ENCODE peak calls at places on chromosomes 1 and 21, in four cellular contexts. F is A549, E is neural progenitor cell, K is pancreas. X is an unnamed sample. For H3K9me3, the result is how much of the 10 kb centered on the place peaks cover.

GRCh38 chr21:17660449-17660848 is 47.7 kb upstream of the BTG3 start:
- DNase-seq in F (peak), E (no peak), K (no peak), X (no peak)

GRCh38 chr1:201696217-201696761 is 132.7 kb upstream of the IPO9 start:
- DNase-seq in F (no peak), E (no peak), K (no peak), X (no peak)

GRCh38 chr1:11499825-11500331 is 20.9 kb downstream of the DISP3 start:
- DNase-seq in F (no peak), E (peak), K (no peak), X (no peak)

GRCh38 chr21:46021978-46022544 is 40.5 kb downstream of the COL6A1 start:
- DNase-seq in F (no peak), E (no peak), K (no peak), X (no peak)

GRCh38 chr1:2985121-2985561 is 36.1 kb upstream of the ACTRT2 start:
- DNase-seq in F (no peak), E (no peak), K (peak), X (no peak)

GRCh38 chr1:3169621-3170356 is 100.8 kb downstream of the PRDM16 start:
- DNase-seq in F (no peak), E (peak), K (no peak), X (no peak)

GRCh38 chr1:209534496-209535250 is 48.8 kb upstream of the CAMK1G start:
- DNase-seq in F (peak), E (no peak), K (no peak), X (no peak)

GRCh38 chr1:36446780-36447179 is 3.5 kb downstream of the OSCP1 start:
- DNase-seq in F (no peak), E (no peak), K (no peak), X (no peak)

GRCh38 chr1:172286629-172287076 is 133.8 kb upstream of the C1orf105 start:
- DNase-seq in F (peak), E (no peak), K (no peak), X (no peak)

GRCh38 chr1:180301135-180301737 is 71.2 kb downstream of the LHX4 start:
- DNase-seq in F (no peak), E (no peak), K (no peak), X (no peak)

GRCh38 chr1:203036537-203036936 is 10.2 kb downstream of the PPFIA4 start:
- DNase-seq in F (no peak), E (no peak), K (no peak), X (no peak)

GRCh38 chr1:116855788-116856187 is 53.9 kb upstream of the PTGFRN start:
- DNase-seq in F (no peak), E (peak), K (no peak), X (no peak)

GRCh38 chr1:208170252-208170651 is 73.9 kb downstream of the PLXNA2 start:
- DNase-seq in F (no peak), E (no peak), K (peak), X (no peak)

GRCh38 chr1:54996359-54996868 is 2.3 kb upstream of the BSND start:
- DNase-seq in F (peak), E (peak), K (peak), X (peak)

GRCh38 chr1:227747382-227747781 is 12.1 kb downstream of the SNAP47 start:
- DNase-seq in F (no peak), E (no peak), K (no peak), X (no peak)

GRCh38 chr1:1597275-1597930 is 2.5 kb downstream of the FNDC10 start:
- DNase-seq in F (peak), E (peak), K (peak), X (no peak)

GRCh38 chr21:38968887-38969543 is 163.3 kb downstream of the ETS2 start:
- DNase-seq in F (no peak), E (no peak), K (no peak), X (no peak)

GRCh38 chr1:36162680-36163079 is 6.7 kb downstream of the MAP7D1 start:
- DNase-seq in F (no peak), E (no peak), K (no peak), X (no peak)

GRCh38 chr1:245856944-245857531 is 650.0 kb downstream of the SMYD3 start:
- DNase-seq in F (peak), E (no peak), K (no peak), X (no peak)

GRCh38 chr1:67978988-67979516 is 71.4 kb downstream of the DIRAS3 start:
- DNase-seq in F (peak), E (no peak), K (no peak), X (no peak)

GRCh38 chr1:13642306-13643004 is 57.5 kb upstream of the PRDM2 start:
- DNase-seq in F (no peak), E (no peak), K (no peak), X (no peak)

GRCh38 chr1:24501371-24502167 is 1.1 kb upstream of the RCAN3 start:
- DNase-seq in F (peak), E (no peak), K (no peak), X (no peak)

GRCh38 chr1:54965624-54966340 is 14.6 kb upstream of the TMEM61 start:
- DNase-seq in F (no peak), E (no peak), K (no peak), X (no peak)

GRCh38 chr21:44260791-44261190 is 906 bp downstream of the DNMT3L start:
- DNase-seq in F (no peak), E (no peak), K (no peak), X (no peak)

GRCh38 chr1:243268751-243269460 is 13.1 kb downstream of the SDCCAG8 start:
- DNase-seq in F (peak), E (peak), K (no peak), X (no peak)

GRCh38 chr1:150973258-150973825 is 1.3 kb downstream of the CERS2 start:
- DNase-seq in F (no peak), E (peak), K (peak), X (no peak)

GRCh38 chr21:43936186-43936967 is 71.4 kb downstream of the AGPAT3 start:
- DNase-seq in F (no peak), E (no peak), K (peak), X (no peak)

GRCh38 chr1:244254467-244254866 is 197.2 kb downstream of the ADSS2 start:
- DNase-seq in F (no peak), E (no peak), K (no peak), X (no peak)

GRCh38 chr1:201655243-201655642 is 116.3 kb downstream of the NAV1 start:
- DNase-seq in F (no peak), E (peak), K (no peak), X (no peak)

GRCh38 chr1:35316264-35316663 is 47.8 kb downstream of the ZMYM4 start:
- DNase-seq in F (no peak), E (no peak), K (no peak), X (no peak)

GRCh38 chr1:41503507-41504125 is 19.1 kb upstream of the EDN2 start:
- DNase-seq in F (no peak), E (no peak), K (peak), X (no peak)

GRCh38 chr1:40451238-40451585 is 936 bp downstream of the ZFP69B start:
- DNase-seq in F (no peak), E (no peak), K (no peak), X (no peak)

GRCh38 chr1:40454873-40455272 is 4.6 kb downstream of the ZFP69B start:
- DNase-seq in F (no peak), E (no peak), K (no peak), X (no peak)

GRCh38 chr1:40450491-40451237 is 388 bp downstream of the ZFP69B start:
- DNase-seq in F (peak), E (peak), K (peak), X (peak)

DNA sequence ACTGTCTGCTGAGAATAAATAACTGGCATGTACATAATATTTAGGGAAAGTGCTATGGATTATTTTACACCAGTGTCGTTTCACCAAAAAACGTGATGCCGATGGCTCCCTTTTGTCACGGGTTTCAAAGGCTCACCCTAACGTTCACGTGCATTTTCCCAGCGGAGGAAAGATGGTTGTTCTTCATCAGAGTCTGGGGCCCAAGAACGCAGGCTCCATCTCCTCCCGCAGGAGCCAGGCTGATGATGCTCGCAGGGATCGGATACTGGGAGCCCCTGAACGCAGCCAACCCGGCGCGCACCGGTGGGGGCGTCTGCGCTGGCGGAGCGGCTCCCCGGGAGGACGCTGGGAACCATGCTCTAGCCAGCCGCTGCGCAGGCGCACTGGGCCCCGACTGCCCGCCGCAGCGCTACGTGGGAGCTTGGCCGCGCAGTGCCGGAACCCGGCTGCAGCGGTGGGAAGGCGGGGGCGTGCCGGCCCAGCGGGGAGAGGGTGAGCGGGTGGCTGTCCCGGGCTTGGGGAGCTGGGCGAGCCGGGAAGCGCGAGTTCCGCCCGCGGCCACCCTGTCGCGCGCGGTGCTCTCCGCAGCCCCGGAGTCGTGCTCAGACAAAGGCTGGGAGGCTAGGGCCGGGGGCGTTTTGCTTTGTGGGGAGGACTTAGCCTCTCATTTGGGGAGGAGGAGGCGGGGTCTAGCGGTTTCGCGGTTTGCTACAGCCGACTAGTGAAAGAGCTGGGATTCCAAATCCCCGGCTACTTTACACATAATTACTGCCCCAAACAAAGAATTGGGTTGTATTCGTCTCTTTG is at the start of gene ZFP69B:
- DNase-seq in F (peak), E (peak), K (peak), X (peak)
- H3K9me3 ChIP-seq in F (under half), E (under half), K (under half), X (under half)

GRCh38 chr1:101366513-101367215 is 129.8 kb downstream of the S1PR1 start:
- DNase-seq in F (no peak), E (no peak), K (no peak), X (no peak)

GRCh38 chr1:101365186-101365585 is 128.4 kb downstream of the S1PR1 start:
- DNase-seq in F (no peak), E (no peak), K (no peak), X (no peak)

GRCh38 chr1:101363891-101364318 is 127.1 kb downstream of the S1PR1 start:
- DNase-seq in F (no peak), E (no peak), K (no peak), X (no peak)

GRCh38 chr1:101365881-101366280 is 129.1 kb downstream of the S1PR1 start:
- DNase-seq in F (no peak), E (no peak), K (no peak), X (no peak)

GRCh38 chr1:101364370-101365120 is 127.7 kb downstream of the S1PR1 start:
- DNase-seq in F (no peak), E (no peak), K (no peak), X (no peak)
- H3K9me3 ChIP-seq in F (under half), E (under half), K (under half), X (under half)

DNA sequence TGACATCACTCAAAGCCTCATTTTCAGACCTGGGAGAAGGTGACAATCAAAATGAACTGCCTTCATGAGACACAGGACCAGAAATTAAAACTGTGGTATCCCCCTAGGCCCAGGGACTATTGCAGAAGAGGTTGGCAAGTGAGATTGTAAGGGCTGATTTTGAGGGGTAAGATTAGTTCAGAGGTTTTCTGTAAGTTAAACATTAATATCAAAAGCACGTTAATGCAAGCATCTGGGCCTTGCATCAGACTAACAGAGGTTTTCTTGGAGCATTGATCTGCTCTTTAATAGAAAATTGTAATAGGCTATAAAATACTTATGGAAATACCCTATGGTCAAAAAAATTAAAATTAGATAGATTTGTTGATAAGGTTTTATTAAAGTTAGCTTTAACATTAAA is 14.6 kb upstream of the GBP4 start:
- DNase-seq in F (no peak), E (no peak), K (no peak), X (no peak)
- H3K9me3 ChIP-seq in F (under half), E (under half), K (under half), X (under half)

GRCh38 chr1:23367791-23368561 is 1.7 kb downstream of the ZNF436 start:
- DNase-seq in F (peak), E (peak), K (peak), X (peak)

GRCh38 chr1:23367451-23367790 is 2.2 kb downstream of the ZNF436 start:
- DNase-seq in F (peak), E (peak), K (no peak), X (no peak)

GRCh38 chr1:23366146-23366545 is 3.5 kb downstream of the ZNF436 start:
- DNase-seq in F (no peak), E (no peak), K (no peak), X (no peak)

GRCh38 chr1:23368562-23369334 is 888 bp downstream of the ZNF436 start:
- DNase-seq in F (peak), E (peak), K (peak), X (peak)

DNA sequence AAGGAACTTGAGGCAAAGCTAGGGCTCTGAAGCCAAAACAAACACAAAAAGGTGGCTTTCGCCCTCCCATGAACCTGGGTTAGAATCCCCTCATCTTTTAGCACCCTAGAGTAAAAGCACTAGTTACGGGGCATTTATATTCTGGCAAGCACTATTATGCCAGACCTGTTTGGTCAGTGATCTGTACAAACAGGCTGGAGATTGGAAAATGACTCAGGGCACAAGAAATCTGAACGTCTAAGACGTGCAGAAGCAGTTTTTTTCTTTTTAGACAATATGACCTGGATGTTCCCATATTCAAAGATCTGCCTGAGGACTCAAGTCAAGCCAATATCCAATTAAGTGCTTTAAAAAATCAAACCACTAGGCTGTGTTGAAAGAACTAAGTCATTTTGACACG is 3.0 kb downstream of the ZNF436 start:
- DNase-seq in F (no peak), E (no peak), K (no peak), X (no peak)
- H3K9me3 ChIP-seq in F (half or more), E (under half), K (under half), X (under half)

GRCh38 chr1:232751393-232752140 is 53.6 kb upstream of the MAP10 start:
- DNase-seq in F (no peak), E (no peak), K (no peak), X (no peak)
- H3K9me3 ChIP-seq in F (under half), E (under half), K (under half), X (under half)

GRCh38 chr1:88593358-88593757 is 90.7 kb upstream of the PKN2 start:
- DNase-seq in F (no peak), E (no peak), K (no peak), X (no peak)

GRCh38 chr1:88595355-88595754 is 88.7 kb upstream of the PKN2 start:
- DNase-seq in F (peak), E (no peak), K (no peak), X (no peak)
- H3K9me3 ChIP-seq in F (under half), E (under half), K (under half), X (under half)

GRCh38 chr1:109712321-109712864 is 342 bp downstream of the GSTM5 start:
- DNase-seq in F (no peak), E (no peak), K (no peak), X (no peak)

GRCh38 chr1:109716121-109716520 is 4.1 kb downstream of the GSTM5 start:
- DNase-seq in F (no peak), E (no peak), K (no peak), X (no peak)

GRCh38 chr1:109716570-109717090 is 4.6 kb downstream of the GSTM5 start:
- DNase-seq in F (no peak), E (no peak), K (no peak), X (no peak)

GRCh38 chr1:109713636-109714035 is 1.6 kb downstream of the GSTM5 start:
- DNase-seq in F (no peak), E (no peak), K (no peak), X (no peak)

GRCh38 chr1:109714661-109715372 is 2.8 kb downstream of the GSTM5 start:
- DNase-seq in F (no peak), E (no peak), K (no peak), X (no peak)
- H3K9me3 ChIP-seq in F (under half), E (under half), K (under half), X (under half)

GRCh38 chr1:237300642-237301041 is 258.7 kb downstream of the RYR2 start:
- DNase-seq in F (no peak), E (no peak), K (no peak), X (no peak)
- H3K9me3 ChIP-seq in F (under half), E (under half), K (under half), X (under half)

GRCh38 chr1:111503585-111504060 is at the start of the genes ADORA3 and TMIGD3:
- DNase-seq in F (no peak), E (no peak), K (no peak), X (no peak)

GRCh38 chr1:111506561-111506960 is 3.1 kb upstream of the ADORA3 start:
- DNase-seq in F (no peak), E (no peak), K (no peak), X (no peak)

GRCh38 chr1:111507411-111508201 is 4.2 kb upstream of the ADORA3 start:
- DNase-seq in F (no peak), E (peak), K (peak), X (peak)

GRCh38 chr1:111504097-111504496 is 664 bp upstream of the ADORA3 start:
- DNase-seq in F (no peak), E (no peak), K (no peak), X (no peak)

GRCh38 chr1:111505641-111506119 is 2.2 kb upstream of the ADORA3 start:
- DNase-seq in F (no peak), E (no peak), K (no peak), X (no peak)
- H3K9me3 ChIP-seq in F (under half), E (under half), K (under half), X (under half)

X was measured in T-helper 17 cell.